ENCODE peak calls at places on chromosome 20, in four cellular contexts. I, L, H and T are unnamed samples.
A peak's percentile ranks its signal among the peaks of the same experiment; 100 is the strongest.

GRCh38 chr20:6604179-6604578 is 163.3 kb upstream of the BMP2 start:
- DNase-seq in I (no peak), L (no peak), H (no peak), T (no peak)

GRCh38 chr20:17504898-17505663 is 26.1 kb downstream of the BFSP1 start:
- DNase-seq in I (peak; percentile 59), L (no peak), H (peak; percentile 47), T (peak; percentile 88)

GRCh38 chr20:61324906-61325305 is 72.8 kb downstream of the CDH4 start:
- DNase-seq in I (no peak), L (no peak), H (no peak), T (no peak)

GRCh38 chr20:63267681-63268080 is 4.9 kb upstream of the ARFGAP1 start:
- DNase-seq in I (no peak), L (no peak), H (no peak), T (no peak)

GRCh38 chr20:36339646-36340592 is 33.8 kb downstream of the DLGAP4 start:
- DNase-seq in I (no peak), L (no peak), H (no peak), T (peak; percentile 71)

GRCh38 chr20:2143594-2143993 is 42.0 kb downstream of the STK35 start:
- DNase-seq in I (no peak), L (no peak), H (no peak), T (no peak)

GRCh38 chr20:64155258-64156135 is 8.8 kb upstream of the MYT1 start:
- DNase-seq in I (no peak), L (no peak), H (no peak), T (no peak)

GRCh38 chr20:22160254-22160653 is 424.1 kb downstream of the FOXA2 start:
- DNase-seq in I (no peak), L (no peak), H (no peak), T (no peak)

GRCh38 chr20:32784369-32785080 is 22.3 kb downstream of the DNMT3B start:
- DNase-seq in I (no peak), L (no peak), H (no peak), T (no peak)

GRCh38 chr20:47224300-47224791 is 132.2 kb downstream of the ZMYND8 start:
- DNase-seq in I (no peak), L (no peak), H (no peak), T (no peak)

GRCh38 chr20:50366270-50367103 is 143.7 kb upstream of the PTPN1 start:
- DNase-seq in I (peak; percentile 75), L (no peak), H (peak; percentile 95), T (no peak)

GRCh38 chr20:4581838-4582237 is 139.9 kb upstream of the PRND start:
- DNase-seq in I (no peak), L (no peak), H (no peak), T (no peak)

GRCh38 chr20:34559311-34560140 is 1.0 kb downstream of the MAP1LC3A start:
- DNase-seq in I (no peak), L (no peak), H (no peak), T (peak; percentile 67)

GRCh38 chr20:12535316-12535715 is 473.5 kb upstream of the SPTLC3 start:
- DNase-seq in I (no peak), L (no peak), H (no peak), T (peak; percentile 67)

GRCh38 chr20:56428881-56429280 is 16.8 kb downstream of the CASS4 start:
- DNase-seq in I (no peak), L (no peak), H (no peak), T (peak; percentile 29)

GRCh38 chr20:62624325-62624690 is 18.0 kb upstream of the SLCO4A1 start:
- DNase-seq in I (no peak), L (no peak), H (peak; percentile 71), T (peak; percentile 64)

GRCh38 chr20:42308980-42309524 is 690.9 kb upstream of the CHD6 start:
- DNase-seq in I (no peak), L (no peak), H (no peak), T (peak; percentile 49)

DNA sequence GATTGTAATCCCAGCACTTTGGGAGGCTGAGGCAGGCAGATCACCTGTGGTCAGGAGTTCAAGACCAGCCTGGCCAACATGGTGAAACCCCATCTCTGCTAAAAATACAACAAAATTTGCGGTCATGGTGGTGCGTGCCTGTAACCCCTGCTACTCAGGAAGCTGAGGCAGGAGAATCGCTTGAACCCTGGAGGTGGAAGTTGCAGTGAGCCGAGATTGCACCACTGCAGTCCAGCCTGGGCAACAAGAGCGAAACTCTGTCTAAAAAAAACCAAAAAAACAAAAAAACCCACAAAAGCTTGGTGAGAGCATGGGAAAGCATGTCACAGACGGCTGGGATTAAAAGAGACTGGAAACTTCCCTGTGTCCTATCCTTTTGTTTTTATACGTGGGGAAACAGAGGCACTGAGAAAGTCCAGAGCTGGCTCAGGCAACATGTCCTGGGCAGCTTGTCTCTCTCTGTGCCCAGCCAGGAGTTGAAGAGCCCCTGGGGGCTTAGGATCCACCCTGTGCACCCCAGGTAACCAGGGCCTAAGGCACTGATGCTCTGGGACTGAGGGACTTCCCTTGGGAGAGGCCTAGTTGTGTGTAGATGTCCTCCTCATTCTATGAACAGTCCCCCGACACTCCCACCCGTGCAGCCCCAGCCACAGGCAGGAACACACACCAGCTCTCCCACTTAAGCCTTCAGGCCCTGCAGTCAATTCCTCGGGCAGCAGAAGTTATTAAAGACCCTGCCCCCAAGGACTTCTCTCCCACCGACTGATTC is 16.0 kb downstream of the CD40 start:
- DNase-seq in I (no peak), L (no peak), H (no peak), T (no peak)
- H3K36me3 ChIP-seq in I (no peaks in the 10 kb centered on the region), L (no peaks in the 10 kb centered on the region), H (no peaks in the 10 kb centered on the region), T (no peaks in the 10 kb centered on the region)

DNA sequence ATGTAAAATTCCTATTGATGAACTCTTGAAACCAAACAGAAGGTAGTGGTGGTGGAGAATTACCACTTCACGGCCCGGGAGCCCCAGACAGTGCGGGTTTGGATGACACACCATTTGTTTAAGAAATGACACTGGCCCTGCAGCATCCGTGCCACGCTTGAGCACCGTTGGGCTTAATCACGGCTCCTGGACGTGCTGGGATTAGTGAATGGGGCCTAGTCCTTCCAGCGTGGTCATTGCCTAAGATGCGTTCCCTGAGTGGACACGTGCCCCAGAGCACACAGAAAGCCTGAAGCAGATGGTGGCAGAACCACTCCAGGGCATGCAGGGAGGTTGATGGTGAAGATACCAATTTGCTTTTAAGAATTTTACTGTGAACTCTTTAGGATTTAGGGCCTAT is 14.5 kb downstream of the STX16 start:
- DNase-seq in I (no peak), L (no peak), H (no peak), T (no peak)
- H3K36me3 ChIP-seq in I (peaks cover 40% of the 10 kb centered on the region), L (peaks cover 95% of the 10 kb centered on the region), H (peaks cover 84% of the 10 kb centered on the region), T (peaks cover 50% of the 10 kb centered on the region)

DNA sequence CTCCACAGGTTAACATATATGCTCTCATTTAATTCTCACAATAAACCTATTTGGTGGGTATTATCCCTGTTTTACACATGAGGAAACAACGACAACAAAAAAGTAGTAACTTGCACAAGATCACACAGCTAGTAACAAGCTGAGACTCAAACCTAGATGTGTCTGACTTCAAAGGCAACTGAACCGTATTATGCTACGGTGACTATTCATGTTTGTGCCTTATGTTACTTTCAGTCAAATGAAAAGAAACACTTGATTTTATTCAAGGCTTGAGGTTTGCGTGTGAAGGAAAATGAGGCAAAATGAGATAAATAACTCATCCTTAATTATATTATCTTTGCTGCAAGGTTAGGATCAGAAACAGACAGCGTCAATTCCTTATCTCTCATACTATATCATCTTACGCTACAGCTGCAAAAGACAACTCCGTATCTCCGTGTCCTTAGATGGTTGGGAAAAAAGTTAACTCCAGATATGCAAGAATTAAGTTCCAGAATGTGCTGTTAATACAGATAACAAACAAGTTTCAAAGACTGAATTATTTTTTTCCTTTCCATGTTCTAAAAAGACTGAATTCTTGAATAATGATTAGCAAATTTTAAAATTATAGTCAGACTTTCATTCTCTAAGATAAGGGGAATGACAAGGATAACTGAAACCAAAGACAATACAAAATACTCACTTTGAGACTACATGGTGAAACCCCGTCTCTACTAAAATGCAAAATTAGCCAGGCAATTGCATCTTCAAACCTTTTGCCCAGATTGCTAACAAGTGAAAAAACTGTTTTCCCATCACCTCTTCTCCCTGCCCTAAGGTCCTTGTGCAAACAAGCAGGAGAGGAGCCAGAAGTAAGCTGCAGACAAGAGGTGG is 27.8 kb downstream of the STAU1 start:
- DNase-seq in I (no peak), L (no peak), H (no peak), T (no peak)
- H3K36me3 ChIP-seq in I (peaks cover 14% of the 10 kb centered on the region), L (peaks cover 53% of the 10 kb centered on the region), H (peaks cover 43% of the 10 kb centered on the region), T (peaks cover 35% of the 10 kb centered on the region)

GRCh38 chr20:51654060-51654459 is 111.5 kb upstream of the NFATC2 start:
- DNase-seq in I (no peak), L (no peak), H (no peak), T (peak; percentile 57)
- H3K36me3 ChIP-seq in I (peaks cover 7% of the 10 kb centered on the region), L (peaks cover 59% of the 10 kb centered on the region), H (peaks cover 62% of the 10 kb centered on the region), T (peaks cover 26% of the 10 kb centered on the region)